ENCODE peak calls at places on chromosomes 11 and 22, in eight cellular contexts. One of them, this sample, is unnamed.

GRCh38 chr11:23563591-23563990 is 703.3 kb upstream of the CCDC179 start:
- DNase-seq in Caco-2: no peak
- DNase-seq in cardiac fibroblast: no peak
- DNase-seq in progenitor cell of endocrine pancreas: no peak
- DNase-seq in heart right ventricle: no peak
- DNase-seq in K562: no peak
- DNase-seq in left ventricle myocardium inferior: no peak
- DNase-seq in type B pancreatic cell: no peak
- DNase-seq in this sample: no peak

GRCh38 chr11:119676461-119677020 is 52.5 kb downstream of the NECTIN1 start:
- DNase-seq in left ventricle myocardium inferior: no peak
- DNase-seq in cardiac fibroblast: peak; percentile 68
- DNase-seq in progenitor cell of endocrine pancreas: no peak
- DNase-seq in Caco-2: no peak
- DNase-seq in heart right ventricle: no peak
- DNase-seq in type B pancreatic cell: no peak
- DNase-seq in K562: no peak
- DNase-seq in this sample: no peak

GRCh38 chr11:69461272-69461962 is 20.0 kb upstream of the LINC01488 start:
- DNase-seq in progenitor cell of endocrine pancreas: no peak
- DNase-seq in type B pancreatic cell: no peak
- DNase-seq in left ventricle myocardium inferior: peak; percentile 1
- DNase-seq in cardiac fibroblast: no peak
- DNase-seq in K562: no peak
- DNase-seq in heart right ventricle: no peak
- DNase-seq in Caco-2: no peak
- DNase-seq in this sample: no peak

GRCh38 chr11:3043315-3043871 is 13.8 kb downstream of the CARS1 start:
- DNase-seq in progenitor cell of endocrine pancreas: no peak
- DNase-seq in Caco-2: no peak
- DNase-seq in K562: no peak
- DNase-seq in type B pancreatic cell: no peak
- DNase-seq in heart right ventricle: peak; percentile 66
- DNase-seq in left ventricle myocardium inferior: peak; percentile 80
- DNase-seq in cardiac fibroblast: peak; percentile 32
- DNase-seq in this sample: no peak

GRCh38 chr11:35649984-35650383 is 12.6 kb upstream of the TRIM44 start:
- DNase-seq in cardiac fibroblast: peak; percentile 69
- DNase-seq in type B pancreatic cell: no peak
- DNase-seq in progenitor cell of endocrine pancreas: no peak
- DNase-seq in left ventricle myocardium inferior: no peak
- DNase-seq in K562: no peak
- DNase-seq in Caco-2: no peak
- DNase-seq in heart right ventricle: no peak
- DNase-seq in this sample: no peak

GRCh38 chr11:103548838-103549237 is 439.6 kb downstream of the DYNC2H1 start:
- DNase-seq in type B pancreatic cell: no peak
- DNase-seq in Caco-2: no peak
- DNase-seq in heart right ventricle: no peak
- DNase-seq in left ventricle myocardium inferior: no peak
- DNase-seq in cardiac fibroblast: no peak
- DNase-seq in progenitor cell of endocrine pancreas: no peak
- DNase-seq in K562: no peak
- DNase-seq in this sample: no peak

GRCh38 chr22:19889951-19890350 is 35.3 kb upstream of the GNB1L start:
- DNase-seq in heart right ventricle: no peak
- DNase-seq in Caco-2: no peak
- DNase-seq in K562: no peak
- DNase-seq in cardiac fibroblast: no peak
- DNase-seq in type B pancreatic cell: no peak
- DNase-seq in progenitor cell of endocrine pancreas: no peak
- DNase-seq in left ventricle myocardium inferior: no peak
- DNase-seq in this sample: no peak

GRCh38 chr22:38505595-38506117 is 455 bp downstream of the DDX17 start:
- DNase-seq in progenitor cell of endocrine pancreas: peak; percentile 29
- DNase-seq in K562: peak; percentile 66
- DNase-seq in cardiac fibroblast: peak; percentile 66
- DNase-seq in left ventricle myocardium inferior: peak; percentile 85
- DNase-seq in heart right ventricle: peak; percentile 77
- DNase-seq in type B pancreatic cell: peak; percentile 76
- DNase-seq in Caco-2: peak; percentile 65
- DNase-seq in this sample: no peak

GRCh38 chr22:23504522-23504921 is 75.6 kb downstream of the IGLL1 start:
- DNase-seq in type B pancreatic cell: no peak
- DNase-seq in left ventricle myocardium inferior: no peak
- DNase-seq in progenitor cell of endocrine pancreas: no peak
- DNase-seq in heart right ventricle: no peak
- DNase-seq in cardiac fibroblast: no peak
- DNase-seq in K562: no peak
- DNase-seq in Caco-2: no peak
- DNase-seq in this sample: no peak

GRCh38 chr22:36966851-36967535 is 52.3 kb downstream of the TST start:
- DNase-seq in progenitor cell of endocrine pancreas: no peak
- DNase-seq in cardiac fibroblast: peak; percentile 44
- DNase-seq in heart right ventricle: no peak
- DNase-seq in Caco-2: no peak
- DNase-seq in left ventricle myocardium inferior: no peak
- DNase-seq in K562: no peak
- DNase-seq in type B pancreatic cell: no peak
- DNase-seq in this sample: no peak

GRCh38 chr11:33775064-33775807 is 916 bp upstream of the FBXO3 start:
- DNase-seq in cardiac fibroblast: no peak
- DNase-seq in type B pancreatic cell: no peak
- DNase-seq in Caco-2: no peak
- DNase-seq in progenitor cell of endocrine pancreas: no peak
- DNase-seq in heart right ventricle: no peak
- DNase-seq in K562: no peak
- DNase-seq in left ventricle myocardium inferior: no peak
- DNase-seq in this sample: no peak

GRCh38 chr22:24473278-24473677 is 21.9 kb upstream of the UPB1 start:
- DNase-seq in K562: no peak
- DNase-seq in heart right ventricle: no peak
- DNase-seq in type B pancreatic cell: no peak
- DNase-seq in left ventricle myocardium inferior: no peak
- DNase-seq in Caco-2: no peak
- DNase-seq in cardiac fibroblast: no peak
- DNase-seq in progenitor cell of endocrine pancreas: no peak
- DNase-seq in this sample: no peak

GRCh38 chr11:17734418-17734911 is at the start of gene KCNC1:
- DNase-seq in type B pancreatic cell: no peak
- DNase-seq in left ventricle myocardium inferior: no peak
- DNase-seq in heart right ventricle: no peak
- DNase-seq in Caco-2: peak; percentile 63
- DNase-seq in progenitor cell of endocrine pancreas: peak; percentile 41
- DNase-seq in K562: peak; percentile 21
- DNase-seq in cardiac fibroblast: peak; percentile 13
- DNase-seq in this sample: no peak

GRCh38 chr11:27711725-27712124 is 11.5 kb upstream of the BDNF start:
- DNase-seq in Caco-2: no peak
- DNase-seq in type B pancreatic cell: no peak
- DNase-seq in progenitor cell of endocrine pancreas: no peak
- DNase-seq in heart right ventricle: no peak
- DNase-seq in left ventricle myocardium inferior: no peak
- DNase-seq in cardiac fibroblast: no peak
- DNase-seq in K562: no peak
- DNase-seq in this sample: no peak

GRCh38 chr22:46007848-46008261 is 30.9 kb upstream of the WNT7B start:
- DNase-seq in K562: no peak
- DNase-seq in cardiac fibroblast: peak; percentile 91
- DNase-seq in type B pancreatic cell: no peak
- DNase-seq in progenitor cell of endocrine pancreas: no peak
- DNase-seq in heart right ventricle: peak; percentile 89
- DNase-seq in Caco-2: no peak
- DNase-seq in left ventricle myocardium inferior: peak; percentile 86
- DNase-seq in this sample: no peak

DNA sequence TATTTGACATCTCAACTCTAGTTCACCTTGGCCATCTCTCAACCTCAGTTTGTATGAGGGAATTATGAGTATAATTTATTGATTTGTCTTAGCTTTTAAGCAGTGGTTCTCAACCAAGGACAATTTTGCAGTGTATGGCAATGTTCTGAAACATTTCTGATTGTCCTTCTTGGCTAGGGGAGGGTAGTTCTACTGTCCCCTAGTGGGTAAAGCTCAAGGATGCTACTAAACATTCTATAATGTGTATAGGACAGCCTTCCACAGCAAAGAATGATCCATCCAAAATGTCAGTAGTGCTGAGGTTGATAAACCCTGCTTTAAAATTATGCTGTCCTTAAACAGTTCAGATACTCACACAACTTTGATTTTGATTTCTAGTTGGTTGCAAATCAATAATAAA is 78.1 kb upstream of the ALKBH3 start:
- DNase-seq in cardiac fibroblast: peak; percentile 16
- DNase-seq in type B pancreatic cell: no peak
- DNase-seq in K562: peak; percentile 32
- DNase-seq in progenitor cell of endocrine pancreas: no peak
- DNase-seq in heart right ventricle: no peak
- DNase-seq in Caco-2: peak; percentile 22
- DNase-seq in left ventricle myocardium inferior: no peak
- DNase-seq in this sample: no peak
- TF ChIP-seq CTCF in cardiac fibroblast: peak; percentile 45
- TF ChIP-seq CTCF in type B pancreatic cell: peak; percentile 57
- TF ChIP-seq CTCF in K562: peak; percentile 62
- TF ChIP-seq CTCF in progenitor cell of endocrine pancreas: peak; percentile 30
- TF ChIP-seq CTCF in heart right ventricle: no peak
- TF ChIP-seq CTCF in Caco-2: peak; percentile 37
- TF ChIP-seq CTCF in left ventricle myocardium inferior: peak; percentile 30
- TF ChIP-seq CTCF in this sample: peak; percentile 37

GRCh38 chr11:56849852-56850251 is 101.4 kb upstream of the OR9G4 start:
- DNase-seq in heart right ventricle: no peak
- DNase-seq in type B pancreatic cell: no peak
- DNase-seq in Caco-2: no peak
- DNase-seq in progenitor cell of endocrine pancreas: no peak
- DNase-seq in K562: no peak
- DNase-seq in cardiac fibroblast: no peak
- DNase-seq in left ventricle myocardium inferior: no peak
- DNase-seq in this sample: no peak

GRCh38 chr11:56849250-56849649 is 100.8 kb upstream of the OR9G4 start:
- DNase-seq in K562: no peak
- DNase-seq in heart right ventricle: no peak
- DNase-seq in left ventricle myocardium inferior: no peak
- DNase-seq in cardiac fibroblast: no peak
- DNase-seq in Caco-2: no peak
- DNase-seq in type B pancreatic cell: no peak
- DNase-seq in progenitor cell of endocrine pancreas: no peak
- DNase-seq in this sample: no peak

GRCh38 chr11:56855217-56855616 is 106.7 kb upstream of the OR9G4 start:
- DNase-seq in type B pancreatic cell: no peak
- DNase-seq in progenitor cell of endocrine pancreas: no peak
- DNase-seq in Caco-2: no peak
- DNase-seq in K562: no peak
- DNase-seq in heart right ventricle: no peak
- DNase-seq in cardiac fibroblast: no peak
- DNase-seq in left ventricle myocardium inferior: no peak
- DNase-seq in this sample: no peak

GRCh38 chr11:56848105-56848809 is 99.8 kb upstream of the OR9G4 start:
- DNase-seq in K562: no peak
- DNase-seq in heart right ventricle: no peak
- DNase-seq in type B pancreatic cell: no peak
- DNase-seq in cardiac fibroblast: no peak
- DNase-seq in left ventricle myocardium inferior: no peak
- DNase-seq in progenitor cell of endocrine pancreas: no peak
- DNase-seq in Caco-2: no peak
- DNase-seq in this sample: no peak

DNA sequence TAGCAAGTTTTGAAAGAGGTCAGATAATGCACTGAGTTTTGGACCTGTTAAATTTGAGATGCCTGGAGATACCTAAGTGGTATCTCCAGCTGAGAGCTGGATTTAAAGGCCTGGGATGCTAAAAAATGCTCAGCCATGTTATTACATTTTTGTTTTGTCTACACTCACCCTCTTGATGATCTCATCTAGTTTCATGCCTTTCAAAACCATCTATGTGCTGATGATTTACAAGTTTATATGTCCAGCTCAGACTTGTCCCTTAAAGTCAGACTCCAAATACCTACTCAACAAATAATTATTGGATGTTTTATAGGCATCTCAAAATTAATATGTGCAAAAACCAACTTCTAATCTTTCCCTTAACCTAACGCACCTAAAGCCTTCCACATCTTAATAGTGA is 103.6 kb upstream of the OR9G4 start:
- DNase-seq in left ventricle myocardium inferior: no peak
- DNase-seq in cardiac fibroblast: no peak
- DNase-seq in Caco-2: no peak
- DNase-seq in progenitor cell of endocrine pancreas: no peak
- DNase-seq in heart right ventricle: no peak
- DNase-seq in K562: no peak
- DNase-seq in type B pancreatic cell: no peak
- DNase-seq in this sample: no peak
- TF ChIP-seq CTCF in left ventricle myocardium inferior: no peak
- TF ChIP-seq CTCF in cardiac fibroblast: no peak
- TF ChIP-seq CTCF in Caco-2: no peak
- TF ChIP-seq CTCF in progenitor cell of endocrine pancreas: no peak
- TF ChIP-seq CTCF in heart right ventricle: no peak
- TF ChIP-seq CTCF in K562: no peak
- TF ChIP-seq CTCF in type B pancreatic cell: no peak
- TF ChIP-seq CTCF in this sample: no peak

DNA sequence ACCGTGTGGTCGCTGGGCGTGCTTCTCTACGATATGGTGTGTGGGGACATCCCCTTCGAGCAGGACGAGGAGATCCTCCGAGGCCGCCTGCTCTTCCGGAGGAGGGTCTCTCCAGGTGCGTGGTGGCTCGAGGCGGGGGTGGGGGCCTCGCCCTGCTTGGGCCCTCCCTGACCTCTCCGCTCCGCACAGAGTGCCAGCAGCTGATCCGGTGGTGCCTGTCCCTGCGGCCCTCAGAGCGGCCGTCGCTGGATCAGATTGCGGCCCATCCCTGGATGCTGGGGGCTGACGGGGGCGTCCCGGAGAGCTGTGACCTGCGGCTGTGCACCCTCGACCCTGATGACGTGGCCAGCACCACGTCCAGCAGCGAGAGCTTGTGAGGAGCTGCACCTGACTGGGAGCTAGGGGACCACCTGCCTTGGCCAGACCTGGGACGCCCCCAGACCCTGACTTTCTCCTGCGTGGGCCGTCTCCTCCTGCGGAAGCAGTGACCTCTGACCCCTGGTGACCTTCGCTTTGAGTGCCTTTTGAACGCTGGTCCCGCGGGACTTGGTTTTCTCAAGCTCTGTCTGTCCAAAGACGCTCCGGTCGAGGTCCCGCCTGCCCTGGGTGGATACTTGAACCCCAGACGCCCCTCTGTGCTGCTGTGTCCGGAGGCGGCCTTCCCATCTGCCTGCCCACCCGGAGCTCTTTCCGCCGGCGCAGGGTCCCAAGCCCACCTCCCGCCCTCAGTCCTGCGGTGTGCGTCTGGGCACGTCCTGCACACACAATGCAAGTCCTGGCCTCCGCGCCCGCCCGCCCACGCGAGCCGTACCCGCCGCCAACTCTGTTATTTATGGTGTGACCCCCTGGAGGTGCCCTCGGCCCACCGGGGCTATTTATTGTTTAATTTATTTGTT is 2.4 kb downstream of the PIM3 start:
- DNase-seq in type B pancreatic cell: no peak
- DNase-seq in cardiac fibroblast: no peak
- DNase-seq in K562: no peak
- DNase-seq in left ventricle myocardium inferior: peak; percentile 35
- DNase-seq in progenitor cell of endocrine pancreas: no peak
- DNase-seq in heart right ventricle: peak; percentile 18
- DNase-seq in Caco-2: no peak
- DNase-seq in this sample: no peak
- TF ChIP-seq CTCF in type B pancreatic cell: peak; percentile 23
- TF ChIP-seq CTCF in cardiac fibroblast: no peak
- TF ChIP-seq CTCF in K562: no peak
- TF ChIP-seq CTCF in left ventricle myocardium inferior: no peak
- TF ChIP-seq CTCF in progenitor cell of endocrine pancreas: no peak
- TF ChIP-seq CTCF in heart right ventricle: no peak
- TF ChIP-seq CTCF in Caco-2: no peak
- TF ChIP-seq CTCF in this sample: no peak

GRCh38 chr11:112408551-112408950 is 147.9 kb upstream of the PLET1 start:
- DNase-seq in K562: no peak
- DNase-seq in progenitor cell of endocrine pancreas: no peak
- DNase-seq in cardiac fibroblast: no peak
- DNase-seq in heart right ventricle: no peak
- DNase-seq in Caco-2: no peak
- DNase-seq in left ventricle myocardium inferior: no peak
- DNase-seq in type B pancreatic cell: no peak
- DNase-seq in this sample: no peak
- TF ChIP-seq CTCF in K562: no peak
- TF ChIP-seq CTCF in progenitor cell of endocrine pancreas: no peak
- TF ChIP-seq CTCF in cardiac fibroblast: no peak
- TF ChIP-seq CTCF in heart right ventricle: no peak
- TF ChIP-seq CTCF in Caco-2: no peak
- TF ChIP-seq CTCF in left ventricle myocardium inferior: no peak
- TF ChIP-seq CTCF in type B pancreatic cell: no peak
- TF ChIP-seq CTCF in this sample: no peak